ENCODE peak calls at places on chromosome 12, in eight cellular contexts. H is activated CD4-positive, alpha-beta memory T cell treated with anti-CD3 and anti-CD28 coated beads for 36 hours; Q is tibial nerve; A is mesenteric fat pad; F is kidney; N is GDM1; O is NCI-H446 treated with DMSO at 0.1 percent for 48 hours; U is NCI-H510A. C is an unnamed sample.

GRCh38 chr12:73514672-73515071 is 1023.0 kb upstream of the ATXN7L3B start:
- DNase-seq in H (no peak), Q (no peak), A (no peak), F (no peak), N (no peak), O (no peak), U (no peak), C (no peak)

GRCh38 chr12:53451661-53452158 is at the start of gene PCBP2:
- DNase-seq in H (peak), Q (peak), A (peak), F (peak), N (peak), O (peak), U (peak), C (peak)

GRCh38 chr12:110640275-110641025 is 26.5 kb downstream of the TCTN1 start:
- DNase-seq in H (no peak), Q (no peak), A (no peak), F (no peak), N (no peak), O (no peak), U (no peak), C (no peak)

GRCh38 chr12:30138483-30138882 is 354.7 kb upstream of the TMTC1 start:
- DNase-seq in H (no peak), Q (no peak), A (no peak), F (no peak), N (no peak), O (no peak), U (no peak), C (no peak)

GRCh38 chr12:26623136-26623535 is 209.9 kb downstream of the ITPR2 start:
- DNase-seq in H (peak), Q (no peak), A (no peak), F (no peak), N (no peak), O (no peak), U (no peak), C (no peak)

GRCh38 chr12:13390381-13390856 is 193.9 kb downstream of the EMP1 start:
- DNase-seq in H (no peak), Q (peak), A (peak), F (peak), N (no peak), O (peak), U (no peak), C (peak)

GRCh38 chr12:121127501-121127900 is 5.2 kb upstream of the P2RX7 start:
- DNase-seq in H (no peak), Q (no peak), A (no peak), F (no peak), N (no peak), O (no peak), U (no peak), C (no peak)

GRCh38 chr12:64566122-64566521 is 44.2 kb upstream of the RASSF3 start:
- DNase-seq in H (no peak), Q (no peak), A (no peak), F (no peak), N (no peak), O (no peak), U (no peak), C (no peak)

GRCh38 chr12:77834618-77835017 is 3.9 kb downstream of the NAV3 start:
- DNase-seq in H (no peak), Q (no peak), A (no peak), F (no peak), N (no peak), O (no peak), U (no peak), C (no peak)

GRCh38 chr12:57475271-57476161 is 4.2 kb downstream of the ARHGAP9 start:
- DNase-seq in H (peak), Q (no peak), A (no peak), F (peak), N (no peak), O (no peak), U (no peak), C (peak)

GRCh38 chr12:121810234-121810817 is 6.5 kb downstream of the SETD1B start:
- DNase-seq in H (no peak), Q (no peak), A (no peak), F (peak), N (no peak), O (no peak), U (no peak), C (no peak)

GRCh38 chr12:15558915-15559528 is 230.2 kb downstream of the EPS8 start:
- DNase-seq in H (no peak), Q (no peak), A (no peak), F (no peak), N (no peak), O (no peak), U (no peak), C (no peak)

GRCh38 chr12:51949342-51950030 is 2.0 kb upstream of the ACVR1B start:
- DNase-seq in H (no peak), Q (no peak), A (no peak), F (no peak), N (no peak), O (no peak), U (no peak), C (no peak)

GRCh38 chr12:108645686-108646596 is 12.2 kb upstream of the SELPLG start:
- DNase-seq in H (no peak), Q (no peak), A (no peak), F (no peak), N (peak), O (no peak), U (no peak), C (no peak)

GRCh38 chr12:14893471-14894250 is 8.0 kb upstream of the MGP start:
- DNase-seq in H (no peak), Q (peak), A (no peak), F (no peak), N (no peak), O (no peak), U (no peak), C (no peak)

C was measured in COR-L47.